ENCODE peak calls at places on chromosomes 12 and 14, in four cellular contexts. One of them, this sample, is unnamed.

GRCh38 chr14:79601579-79601978 is 609.7 kb downstream of the DIO2 start:
- DNase-seq in HepG2: no peak
- DNase-seq in K562: no peak
- DNase-seq in GM12878: no peak
- DNase-seq in this sample: no peak

GRCh38 chr14:105455086-105455640 is 19.5 kb upstream of the CRIP2 start:
- DNase-seq in HepG2: no peak
- DNase-seq in K562: no peak
- DNase-seq in GM12878: no peak
- DNase-seq in this sample: no peak

GRCh38 chr12:84502907-84503787 is 409.5 kb downstream of the SLC6A15 start:
- DNase-seq in HepG2: peak; percentile 16
- DNase-seq in GM12878: no peak
- DNase-seq in K562: peak; percentile 8
- DNase-seq in this sample: peak; percentile 71

GRCh38 chr14:57389646-57390036 is 745 bp upstream of the NAA30 start:
- DNase-seq in K562: peak; percentile 6
- DNase-seq in GM12878: peak; percentile 13
- DNase-seq in HepG2: no peak
- DNase-seq in this sample: peak; percentile 37

GRCh38 chr14:71400821-71401447 is 493.7 kb downstream of the PCNX1 start:
- DNase-seq in GM12878: peak; percentile 40
- DNase-seq in HepG2: no peak
- DNase-seq in K562: no peak
- DNase-seq in this sample: no peak

GRCh38 chr12:11778703-11779102 is 129.2 kb downstream of the ETV6 start:
- DNase-seq in GM12878: no peak
- DNase-seq in HepG2: no peak
- DNase-seq in K562: no peak
- DNase-seq in this sample: no peak

GRCh38 chr12:124767075-124767821 is 96.4 kb downstream of the SCARB1 start:
- DNase-seq in GM12878: peak; percentile 67
- DNase-seq in HepG2: peak; percentile 62
- DNase-seq in K562: peak; percentile 93
- DNase-seq in this sample: peak; percentile 91

GRCh38 chr12:118064608-118065007 is 3.6 kb upstream of the WSB2 start:
- DNase-seq in GM12878: no peak
- DNase-seq in HepG2: no peak
- DNase-seq in K562: no peak
- DNase-seq in this sample: peak; percentile 26

GRCh38 chr12:100823988-100824387 is 29.4 kb downstream of the ANO4 start:
- DNase-seq in GM12878: no peak
- DNase-seq in K562: no peak
- DNase-seq in HepG2: no peak
- DNase-seq in this sample: no peak

GRCh38 chr14:84891414-84891813 is 638.5 kb upstream of the FLRT2 start:
- DNase-seq in HepG2: no peak
- DNase-seq in GM12878: no peak
- DNase-seq in K562: no peak
- DNase-seq in this sample: no peak

GRCh38 chr14:45041641-45042040 is 42.3 kb upstream of the PRPF39 start:
- DNase-seq in K562: no peak
- DNase-seq in HepG2: no peak
- DNase-seq in GM12878: no peak
- DNase-seq in this sample: no peak

GRCh38 chr14:104436741-104437701 is 142.5 kb upstream of the C14orf180 start:
- DNase-seq in HepG2: no peak
- DNase-seq in K562: peak; percentile 2
- DNase-seq in GM12878: no peak
- DNase-seq in this sample: peak; percentile 10

GRCh38 chr12:131861261-131862083 is 33.0 kb upstream of the ULK1 start:
- DNase-seq in GM12878: no peak
- DNase-seq in HepG2: no peak
- DNase-seq in K562: no peak
- DNase-seq in this sample: no peak

GRCh38 chr12:63821781-63822251 is 22.7 kb upstream of the SRGAP1 start:
- DNase-seq in HepG2: no peak
- DNase-seq in K562: no peak
- DNase-seq in GM12878: no peak
- DNase-seq in this sample: peak; percentile 20

GRCh38 chr12:100279612-100280244 is 12.8 kb downstream of the SCYL2 start:
- DNase-seq in GM12878: no peak
- DNase-seq in HepG2: peak; percentile 22
- DNase-seq in K562: peak; percentile 7
- DNase-seq in this sample: no peak

GRCh38 chr12:131905640-131906091 is 11.2 kb downstream of the ULK1 start:
- DNase-seq in K562: no peak
- DNase-seq in HepG2: no peak
- DNase-seq in GM12878: no peak
- DNase-seq in this sample: no peak

GRCh38 chr12:32644455-32644854 is 34.6 kb upstream of the DNM1L start:
- DNase-seq in HepG2: no peak
- DNase-seq in K562: peak; percentile 34
- DNase-seq in GM12878: no peak
- DNase-seq in this sample: no peak

GRCh38 chr14:100383727-100384158 is 60.6 kb downstream of the SLC25A47 start:
- DNase-seq in HepG2: peak; percentile 58
- DNase-seq in GM12878: no peak
- DNase-seq in K562: peak; percentile 61
- DNase-seq in this sample: peak; percentile 77

GRCh38 chr14:92259613-92260357 is 63.2 kb upstream of the SLC24A4 start:
- DNase-seq in GM12878: peak; percentile 95
- DNase-seq in HepG2: no peak
- DNase-seq in K562: no peak
- DNase-seq in this sample: no peak

DNA sequence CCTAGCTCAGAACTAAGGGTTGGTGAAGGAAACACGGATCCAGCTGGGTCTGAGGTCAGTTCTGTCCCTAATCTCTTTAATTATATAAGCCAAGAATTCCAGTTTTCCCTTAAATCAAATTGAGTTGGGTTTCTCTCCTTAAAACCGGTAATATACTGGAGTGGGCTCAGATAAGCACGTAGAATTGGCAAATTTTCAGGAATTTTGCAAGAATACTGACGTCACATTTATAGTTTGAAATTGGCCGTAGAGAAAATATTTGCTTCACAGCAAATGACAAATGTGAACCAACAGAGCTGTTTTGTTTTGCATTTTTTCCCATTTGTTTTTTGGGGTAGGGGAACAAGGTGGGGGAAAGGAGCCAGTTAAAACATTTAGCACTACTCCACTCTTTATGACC is 17.4 kb downstream of the C12orf50 start:
- DNase-seq in K562: no peak
- DNase-seq in GM12878: no peak
- DNase-seq in HepG2: no peak
- DNase-seq in this sample: no peak
- TF ChIP-seq ATF3 in K562: no peak
- TF ChIP-seq ATF3 in GM12878: no peak
- TF ChIP-seq ATF3 in HepG2: no peak
- TF ChIP-seq ATF3 in this sample: no peak

DNA sequence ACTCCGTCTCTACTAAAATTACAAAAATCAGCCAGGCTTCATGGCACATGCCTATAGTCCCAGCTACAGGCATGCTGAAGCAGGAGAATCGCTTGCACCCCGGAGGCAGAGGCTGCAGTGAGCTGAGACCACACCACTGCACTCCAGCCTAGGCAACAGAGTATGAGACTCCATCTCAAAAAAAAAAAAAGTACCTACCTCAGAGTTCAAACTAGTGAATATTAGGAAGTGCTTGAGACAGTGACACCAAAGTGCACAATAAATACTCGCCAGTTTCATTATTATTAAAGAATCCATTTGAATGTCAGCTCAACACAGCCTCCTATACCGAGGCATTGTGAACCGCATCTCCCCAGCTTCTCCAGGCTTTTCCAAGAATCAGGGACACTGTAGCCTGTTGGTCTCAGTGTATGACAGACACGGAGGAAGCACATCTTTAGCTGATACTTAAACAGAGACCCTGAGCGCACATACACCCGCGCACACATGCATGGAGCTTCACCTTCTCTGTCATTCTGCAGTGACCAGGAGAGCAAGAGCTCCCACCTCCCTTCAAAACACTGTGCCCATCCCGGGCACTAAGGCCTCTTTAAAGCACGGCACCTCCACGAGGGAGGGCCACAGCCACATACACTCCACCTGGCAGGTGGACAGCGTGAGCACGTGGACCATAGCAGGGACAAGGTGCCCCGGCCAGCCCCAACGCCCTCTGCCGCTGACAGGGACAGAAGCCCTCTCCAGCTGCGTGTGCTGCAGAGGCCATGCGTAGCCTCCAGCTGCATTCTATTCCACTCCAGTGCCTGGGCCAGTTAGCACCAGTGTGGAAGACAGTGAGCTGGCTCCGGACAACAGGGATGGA is 5.2 kb downstream of the GAPDH start:
- DNase-seq in GM12878: no peak
- DNase-seq in K562: no peak
- DNase-seq in HepG2: no peak
- DNase-seq in this sample: no peak
- TF ChIP-seq NR2C2 in GM12878: no peak
- TF ChIP-seq NR2C2 in K562: no peak
- TF ChIP-seq NR2C2 in HepG2: no peak
- TF ChIP-seq NR2C2 in this sample: no peak

GRCh38 chr12:29863665-29864064 is 79.9 kb upstream of the TMTC1 start:
- DNase-seq in GM12878: no peak
- DNase-seq in K562: no peak
- DNase-seq in HepG2: no peak
- DNase-seq in this sample: peak; percentile 12

GRCh38 chr12:29858270-29858786 is 74.6 kb upstream of the TMTC1 start:
- DNase-seq in K562: no peak
- DNase-seq in HepG2: no peak
- DNase-seq in GM12878: peak; percentile 4
- DNase-seq in this sample: no peak
- TF ChIP-seq MAX in K562: no peak
- TF ChIP-seq MAX in HepG2: no peak
- TF ChIP-seq MAX in GM12878: no peak
- TF ChIP-seq MAX in this sample: no peak

GRCh38 chr14:60184597-60185555 is 19.7 kb upstream of the DHRS7 start:
- DNase-seq in K562: no peak
- DNase-seq in HepG2: no peak
- DNase-seq in GM12878: no peak
- DNase-seq in this sample: no peak

GRCh38 chr14:60183724-60184596 is 18.8 kb upstream of the DHRS7 start:
- DNase-seq in K562: peak; percentile 11
- DNase-seq in HepG2: peak; percentile 55
- DNase-seq in GM12878: no peak
- DNase-seq in this sample: no peak

GRCh38 chr14:60189923-60190840 is 25.0 kb upstream of the DHRS7 start:
- DNase-seq in GM12878: no peak
- DNase-seq in K562: no peak
- DNase-seq in HepG2: no peak
- DNase-seq in this sample: no peak

GRCh38 chr14:60188696-60189095 is 23.5 kb upstream of the DHRS7 start:
- DNase-seq in GM12878: no peak
- DNase-seq in K562: no peak
- DNase-seq in HepG2: no peak
- DNase-seq in this sample: no peak

DNA sequence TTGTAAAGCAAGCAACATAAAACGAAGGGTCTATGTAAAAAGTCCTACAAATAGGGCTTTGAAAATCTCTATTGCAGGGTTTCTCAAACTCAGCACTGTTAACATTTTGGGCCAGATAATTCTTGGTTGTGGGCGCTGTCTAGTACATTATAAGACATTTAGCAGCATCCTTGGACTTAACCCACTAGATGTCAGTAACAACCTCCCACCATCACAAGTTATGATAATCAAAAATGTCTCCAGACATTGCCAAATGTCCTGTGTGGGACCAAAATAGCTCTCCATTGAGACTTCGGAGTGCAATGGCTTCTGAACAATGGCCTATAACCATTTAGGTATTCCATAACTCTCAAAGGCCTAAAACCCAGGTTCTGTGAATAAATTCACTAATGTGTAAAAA is 22.9 kb upstream of the DHRS7 start:
- DNase-seq in GM12878: no peak
- DNase-seq in HepG2: no peak
- DNase-seq in K562: no peak
- DNase-seq in this sample: no peak
- TF ChIP-seq ATF3 in GM12878: no peak
- TF ChIP-seq ATF3 in HepG2: no peak
- TF ChIP-seq ATF3 in K562: no peak
- TF ChIP-seq ATF3 in this sample: no peak

GRCh38 chr12:125856366-125856765 is 791.1 kb downstream of the AACS start:
- DNase-seq in GM12878: no peak
- DNase-seq in K562: no peak
- DNase-seq in HepG2: no peak
- DNase-seq in this sample: no peak

GRCh38 chr12:125856899-125857298 is 791.7 kb downstream of the AACS start:
- DNase-seq in HepG2: no peak
- DNase-seq in K562: no peak
- DNase-seq in GM12878: no peak
- DNase-seq in this sample: no peak

GRCh38 chr12:125860672-125861288 is 795.5 kb downstream of the AACS start:
- DNase-seq in HepG2: no peak
- DNase-seq in GM12878: no peak
- DNase-seq in K562: no peak
- DNase-seq in this sample: no peak

DNA sequence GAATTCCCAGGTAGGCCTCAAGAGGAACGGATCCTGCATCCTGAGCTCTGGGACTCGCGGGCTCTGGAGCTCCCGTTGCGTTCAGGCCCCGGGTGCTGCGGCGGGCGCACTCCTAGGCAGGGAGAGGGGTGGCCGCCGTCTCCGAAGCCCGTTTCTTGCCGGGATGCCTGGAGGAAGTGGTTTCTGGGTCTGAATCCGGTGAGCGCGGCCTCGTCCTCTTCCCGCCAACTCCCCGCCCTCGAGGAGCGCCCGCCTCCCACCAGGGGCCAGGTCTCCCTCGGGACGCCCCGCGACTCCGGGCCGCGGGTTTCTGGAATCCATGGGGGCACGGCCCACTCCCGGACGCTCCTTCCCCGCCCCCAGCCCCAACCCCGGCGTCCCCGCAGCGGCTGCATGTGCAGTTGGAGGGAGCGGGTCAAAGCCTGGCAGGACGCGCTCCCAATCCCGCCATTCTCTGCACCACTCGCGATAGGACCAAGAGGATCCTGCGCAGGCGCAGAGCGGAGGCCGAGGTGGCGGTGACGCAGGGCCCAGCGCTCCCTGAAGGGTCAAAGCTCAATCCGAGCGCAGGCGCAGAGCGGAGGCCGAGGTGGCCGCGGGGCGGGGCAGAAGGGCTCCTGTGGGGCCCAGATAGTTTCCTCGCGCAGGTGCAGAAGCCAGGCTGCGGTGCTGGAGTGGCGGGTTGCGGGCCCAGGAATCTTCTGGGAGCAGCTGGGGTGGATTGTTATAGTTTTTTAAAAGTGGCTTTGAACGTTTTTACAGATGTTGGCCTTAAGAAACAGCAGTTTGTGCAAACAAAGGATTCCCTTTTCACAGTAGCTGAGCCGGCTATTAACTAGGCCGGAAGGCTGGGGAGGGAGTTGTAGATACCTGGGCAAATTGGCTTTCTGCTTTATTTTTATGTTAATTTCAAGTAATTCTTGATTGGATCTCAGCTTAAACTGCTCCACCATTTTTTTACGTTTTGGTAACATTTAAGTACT is 796.4 kb downstream of the AACS start:
- DNase-seq in HepG2: no peak
- DNase-seq in K562: peak; percentile 41
- DNase-seq in GM12878: no peak
- DNase-seq in this sample: no peak
- TF ChIP-seq NR2C2 in HepG2: no peak
- TF ChIP-seq NR2C2 in K562: peak; percentile 84
- TF ChIP-seq NR2C2 in GM12878: no peak
- TF ChIP-seq NR2C2 in this sample: no peak

This sample was measured in WTC11.